ENCODE peak calls at places on chromosomes 13 and 19, in five cellular contexts. B is PC-3, J is BE2C, A is RWPE2, M is Peyer's patch. I is an unnamed sample. For H3K9me3, the result is how much of the 10 kb centered on the place peaks cover.

GRCh38 chr13:53522034-53522433 is 493.4 kb downstream of the OLFM4 start:
- DNase-seq in B (no peak), J (no peak), A (no peak), M (no peak), I (no peak)

GRCh38 chr19:41646589-41647204 is 19.8 kb upstream of the CEACAM4 start:
- DNase-seq in B (peak), J (peak), A (no peak), M (no peak), I (peak)

GRCh38 chr13:113113846-113114271 is 8.3 kb downstream of the F7 start:
- DNase-seq in B (no peak), J (no peak), A (peak), M (no peak), I (no peak)

GRCh38 chr13:110726726-110727125 is 13.2 kb downstream of the ING1 start:
- DNase-seq in B (no peak), J (no peak), A (no peak), M (peak), I (no peak)

GRCh38 chr19:50205681-50206138 is 2.3 kb downstream of the MYH14 start:
- DNase-seq in B (no peak), J (no peak), A (no peak), M (no peak), I (no peak)

GRCh38 chr13:52892925-52893324 is 44.5 kb upstream of the PCDH8 start:
- DNase-seq in B (peak), J (no peak), A (no peak), M (no peak), I (peak)

GRCh38 chr13:101139076-101139475 is 277.2 kb downstream of the NALCN start:
- DNase-seq in B (no peak), J (no peak), A (no peak), M (no peak), I (no peak)

GRCh38 chr13:45341799-45342584 is 1.0 kb upstream of the TPT1 start:
- DNase-seq in B (peak), J (peak), A (no peak), M (no peak), I (no peak)

GRCh38 chr19:1057185-1057857 is 9.6 kb upstream of the ARHGAP45 start:
- DNase-seq in B (peak), J (no peak), A (no peak), M (no peak), I (peak)

GRCh38 chr13:101811440-101811839 is 359.0 kb downstream of the ITGBL1 start:
- DNase-seq in B (no peak), J (no peak), A (no peak), M (no peak), I (no peak)

GRCh38 chr19:32519023-32519422 is 62.0 kb upstream of the PDCD5 start:
- DNase-seq in B (no peak), J (no peak), A (no peak), M (no peak), I (no peak)

GRCh38 chr13:98896868-98897144 is 81.1 kb downstream of the DOCK9 start:
- DNase-seq in B (no peak), J (no peak), A (no peak), M (no peak), I (no peak)

GRCh38 chr19:21164541-21164940 is 22.7 kb downstream of the ZNF431 start:
- DNase-seq in B (no peak), J (no peak), A (no peak), M (no peak), I (no peak)

GRCh38 chr19:8473652-8474476 is 28.6 kb downstream of the PRAM1 start:
- DNase-seq in B (no peak), J (no peak), A (no peak), M (peak), I (no peak)

GRCh38 chr13:76799696-76800095 is 86.5 kb downstream of the KCTD12 start:
- DNase-seq in B (peak), J (no peak), A (no peak), M (no peak), I (no peak)

GRCh38 chr13:28322256-28322895 is 172.6 kb downstream of the FLT1 start:
- DNase-seq in B (peak), J (no peak), A (no peak), M (no peak), I (no peak)

GRCh38 chr13:20222553-20222952 is 9.6 kb downstream of the GJB6 start:
- DNase-seq in B (no peak), J (no peak), A (no peak), M (no peak), I (no peak)

GRCh38 chr19:18865973-18866799 is 29.8 kb downstream of the CERS1 start:
- DNase-seq in B (peak), J (peak), A (peak), M (peak), I (peak)

GRCh38 chr19:49362926-49363264 is 679 bp upstream of the TEAD2 start:
- DNase-seq in B (no peak), J (no peak), A (no peak), M (no peak), I (peak)

GRCh38 chr19:54694648-54695047 is 29.6 kb upstream of the KIR3DL3 start:
- DNase-seq in B (no peak), J (no peak), A (no peak), M (no peak), I (no peak)

GRCh38 chr13:74136089-74136658 is 2.0 kb upstream of the KLF12 start:
- DNase-seq in B (peak), J (peak), A (peak), M (peak), I (peak)

GRCh38 chr13:46126552-46127171 is 21.8 kb upstream of the CPB2 start:
- DNase-seq in B (peak), J (peak), A (no peak), M (peak), I (peak)

GRCh38 chr19:48513289-48514122 is 1.9 kb upstream of the LMTK3 start:
- DNase-seq in B (peak), J (peak), A (peak), M (peak), I (peak)

GRCh38 chr19:29371766-29372415 is 153.9 kb upstream of the VSTM2B start:
- DNase-seq in B (no peak), J (no peak), A (no peak), M (no peak), I (no peak)

GRCh38 chr19:28377077-28377476 is 835.9 kb downstream of the UQCRFS1 start:
- DNase-seq in B (no peak), J (no peak), A (no peak), M (no peak), I (no peak)

GRCh38 chr19:43777163-43777700 is 3.5 kb downstream of the KCNN4 start:
- DNase-seq in B (no peak), J (no peak), A (no peak), M (no peak), I (peak)

GRCh38 chr13:30253830-30254229 is 53.5 kb downstream of the KATNAL1 start:
- DNase-seq in B (no peak), J (no peak), A (no peak), M (no peak), I (no peak)

GRCh38 chr13:110559429-110559943 is 2.0 kb downstream of the RAB20 start:
- DNase-seq in B (peak), J (no peak), A (no peak), M (no peak), I (no peak)

GRCh38 chr19:18852634-18853033 is 20.9 kb downstream of the UPF1 start:
- DNase-seq in B (no peak), J (no peak), A (peak), M (no peak), I (no peak)

GRCh38 chr13:113862766-113863510 is 938 bp downstream of the GAS6 start:
- DNase-seq in B (no peak), J (no peak), A (peak), M (no peak), I (peak)

GRCh38 chr19:46353730-46354528 is 7.0 kb downstream of the PPP5C start:
- DNase-seq in B (no peak), J (no peak), A (no peak), M (no peak), I (no peak)

GRCh38 chr19:45484273-45484945 is 12.4 kb downstream of the RTN2 start:
- DNase-seq in B (no peak), J (no peak), A (no peak), M (no peak), I (no peak)

GRCh38 chr19:46574533-46574932 is 26.6 kb upstream of the CALM3 start:
- DNase-seq in B (no peak), J (peak), A (no peak), M (no peak), I (no peak)

GRCh38 chr19:35408284-35409171 is 37.7 kb downstream of the GPR42 start:
- DNase-seq in B (no peak), J (no peak), A (peak), M (no peak), I (no peak)

GRCh38 chr19:18408053-18408476 is 10.6 kb upstream of the LRRC25 start:
- DNase-seq in B (peak), J (peak), A (no peak), M (peak), I (no peak)

GRCh38 chr19:58044391-58044790 is 10.6 kb downstream of the ZSCAN1 start:
- DNase-seq in B (no peak), J (no peak), A (no peak), M (no peak), I (no peak)
- H3K9me3 ChIP-seq in B (half or more), J (under half), A (under half), M (under half), I (under half)

DNA sequence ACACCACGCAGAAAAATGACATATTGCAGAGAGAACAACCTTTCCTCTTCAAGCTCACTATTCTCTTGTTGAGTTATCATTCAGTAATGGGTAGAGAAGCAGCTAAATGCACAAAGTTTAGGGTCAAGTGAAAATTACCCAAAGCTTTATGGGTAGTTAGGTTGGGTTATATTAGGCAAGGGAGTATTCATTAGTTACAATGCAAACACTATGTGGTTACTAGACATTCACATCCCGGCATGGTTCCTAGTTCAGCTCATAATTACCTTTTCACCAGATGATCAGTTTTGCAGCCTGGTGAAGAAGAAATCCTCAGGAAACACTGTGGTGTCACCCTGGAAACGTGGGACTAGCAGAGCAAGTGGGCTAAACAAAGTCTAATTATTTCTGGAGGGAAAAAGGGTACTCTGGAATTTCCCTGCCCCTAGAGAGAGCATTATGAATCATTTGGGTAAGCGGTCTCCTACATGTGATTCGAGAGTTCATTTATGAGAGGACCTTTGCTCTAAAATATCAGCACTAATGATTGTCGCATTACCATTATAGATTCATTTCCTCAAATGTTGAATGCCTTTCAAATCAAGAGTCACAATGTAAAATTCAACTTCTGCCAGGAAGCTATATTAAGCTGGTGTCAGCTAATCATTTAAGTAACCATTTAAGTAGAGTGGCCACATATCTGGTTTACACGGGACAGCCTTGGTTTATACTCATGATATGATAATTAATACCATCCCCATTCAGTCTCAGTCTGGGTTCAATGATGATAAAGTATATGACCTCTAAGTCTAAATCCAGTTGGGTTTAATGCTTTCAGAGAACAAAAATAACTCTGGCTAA is 1208.0 kb downstream of the DIAPH3 start:
- DNase-seq in B (no peak), J (no peak), A (no peak), M (no peak), I (no peak)
- H3K4me3 ChIP-seq in B (no peak), J (no peak), A (no peak), M (no peak), I (no peak)

DNA sequence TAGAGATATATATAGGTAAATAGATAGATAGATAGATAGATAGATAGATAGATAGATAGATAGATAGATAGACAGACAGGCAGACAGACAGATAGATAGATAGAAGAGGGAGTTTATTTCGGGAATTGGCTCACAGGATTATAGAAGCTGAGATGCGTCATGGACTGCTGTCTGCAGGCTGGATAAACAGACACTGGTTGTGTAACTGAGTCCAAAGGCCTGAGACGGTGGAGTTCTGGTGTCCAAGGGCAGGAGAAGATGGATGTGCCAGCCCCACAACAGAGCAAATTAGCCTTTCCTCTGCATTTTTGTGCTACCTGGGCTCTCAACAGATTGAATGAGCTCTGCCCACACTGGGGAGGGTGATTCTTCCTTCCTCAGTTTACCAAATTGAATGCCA is 2.7 kb downstream of the CYP4F3 start:
- DNase-seq in B (no peak), J (no peak), A (no peak), M (no peak), I (no peak)
- H3K9me3 ChIP-seq in B (under half), J (under half), A (under half), M (under half), I (under half)

GRCh38 chr19:9786342-9786741 is 17.8 kb upstream of the ZNF846 start:
- DNase-seq in B (no peak), J (no peak), A (no peak), M (no peak), I (no peak)

GRCh38 chr19:9782282-9782681 is 13.7 kb upstream of the ZNF846 start:
- DNase-seq in B (no peak), J (no peak), A (no peak), M (no peak), I (peak)

GRCh38 chr19:9785367-9786331 is 17.1 kb upstream of the ZNF846 start:
- DNase-seq in B (peak), J (peak), A (peak), M (peak), I (peak)

GRCh38 chr19:9789066-9789465 is 20.5 kb upstream of the ZNF846 start:
- DNase-seq in B (no peak), J (no peak), A (no peak), M (no peak), I (no peak)

DNA sequence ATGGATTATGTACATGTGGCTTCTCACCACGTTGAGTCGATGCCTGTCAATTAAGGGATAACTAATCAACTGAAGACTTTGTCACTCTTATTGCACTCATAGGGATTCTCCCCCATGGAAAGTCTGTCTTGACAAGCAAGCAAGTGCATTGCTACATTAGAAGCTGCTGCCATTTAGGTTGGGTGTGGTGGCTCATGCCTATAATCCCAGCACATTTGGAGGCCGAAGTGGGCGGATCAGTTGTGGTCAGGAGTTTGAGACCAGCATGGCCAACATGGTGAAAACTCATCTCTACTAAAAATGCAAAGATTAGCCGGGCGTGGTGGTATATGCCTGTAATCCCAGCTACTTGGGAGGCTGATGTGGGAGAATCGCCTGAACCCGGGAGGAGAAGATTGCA is 18.3 kb upstream of the ZNF846 start:
- DNase-seq in B (no peak), J (no peak), A (no peak), M (no peak), I (no peak)
- H3K4me3 ChIP-seq in B (no peak), J (no peak), A (no peak), M (no peak), I (no peak)

DNA sequence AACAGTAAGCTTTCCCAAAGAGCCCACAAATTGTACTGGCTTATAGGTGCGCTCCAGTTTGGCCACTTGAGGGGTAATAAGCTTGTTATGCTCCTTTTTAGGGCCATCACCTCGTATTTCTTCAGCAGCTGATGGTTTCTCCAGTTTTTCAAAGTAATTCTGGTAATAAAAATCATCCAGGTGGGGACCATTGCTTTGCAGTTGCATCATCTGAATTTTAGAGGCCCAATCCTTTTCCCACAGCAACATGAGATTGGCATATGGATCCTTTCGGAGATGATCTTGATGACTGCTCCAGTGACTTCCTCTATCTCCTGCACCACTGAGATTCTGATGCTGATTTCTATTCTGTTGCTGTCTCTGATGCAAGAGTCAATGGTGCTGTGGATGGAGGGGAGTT is 27.1 kb downstream of the ZNF546 start:
- DNase-seq in B (no peak), J (no peak), A (no peak), M (no peak), I (no peak)
- H3K9me3 ChIP-seq in B (under half), J (under half), A (under half), M (under half), I (under half)

DNA sequence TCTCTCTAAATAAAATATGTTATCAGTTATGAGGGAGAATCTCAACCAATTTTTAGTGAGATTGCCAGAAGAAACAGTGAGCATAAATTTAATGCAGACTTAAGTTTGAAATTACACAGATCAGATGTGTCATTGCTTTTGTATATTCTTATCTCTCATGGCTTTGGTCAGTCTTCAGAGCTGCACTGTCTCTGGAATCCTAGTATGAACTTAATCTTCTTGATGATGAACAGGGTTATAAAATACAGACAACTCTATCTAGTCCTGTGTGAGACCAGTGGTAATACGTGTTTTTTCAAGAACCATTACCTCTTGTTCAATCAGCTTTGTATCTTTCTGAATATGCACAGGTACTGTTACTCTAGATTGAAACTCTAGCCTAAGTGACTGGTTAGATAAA is 528.0 kb downstream of the DACH1 start:
- DNase-seq in B (no peak), J (no peak), A (no peak), M (no peak), I (no peak)
- H3K4me3 ChIP-seq in B (no peak), J (no peak), A (no peak), M (no peak), I (no peak)

I was measured in MG63.